ENCODE peak calls at places on chromosome 19, in five cellular contexts. X, G, H, I and A are unnamed samples.

GRCh38 chr19:296476-297225 is 5.4 kb upstream of the PLPP2 start:
- DNase-seq in X (no peak), G (no peak), H (no peak), I (no peak), A (no peak)

GRCh38 chr19:51131780-51132680 is 7.3 kb downstream of the SIGLEC9 start:
- DNase-seq in X (no peak), G (no peak), H (peak), I (peak), A (no peak)

GRCh38 chr19:44857837-44858236 is 11.7 kb downstream of the NECTIN2 start:
- DNase-seq in X (no peak), G (no peak), H (no peak), I (no peak), A (no peak)

GRCh38 chr19:45187421-45188100 is 9.0 kb downstream of the BLOC1S3 start:
- DNase-seq in X (peak), G (no peak), H (no peak), I (no peak), A (peak)

GRCh38 chr19:32404213-32404938 is 1.2 kb upstream of the DPY19L3 start:
- DNase-seq in X (no peak), G (no peak), H (no peak), I (no peak), A (no peak)

GRCh38 chr19:13888281-13888680 is 11.3 kb downstream of the NANOS3 start:
- DNase-seq in X (no peak), G (no peak), H (no peak), I (no peak), A (no peak)

GRCh38 chr19:42323852-42324654 is 1.4 kb upstream of the MEGF8 start:
- DNase-seq in X (no peak), G (no peak), H (no peak), I (no peak), A (no peak)

GRCh38 chr19:16285769-16286564 is 38.7 kb upstream of the KLF2 start:
- DNase-seq in X (no peak), G (no peak), H (no peak), I (no peak), A (no peak)

GRCh38 chr19:46453661-46454060 is 17.7 kb downstream of the PNMA8A start:
- DNase-seq in X (no peak), G (no peak), H (no peak), I (no peak), A (no peak)

GRCh38 chr19:10290439-10290875 is 705 bp downstream of the ICAM5 start:
- DNase-seq in X (no peak), G (no peak), H (no peak), I (no peak), A (no peak)

GRCh38 chr19:11092181-11092538 is 2.9 kb downstream of the LDLR start:
- DNase-seq in X (peak), G (no peak), H (no peak), I (no peak), A (no peak)

GRCh38 chr19:35048911-35049411 is 7.4 kb downstream of the HPN start:
- DNase-seq in X (no peak), G (no peak), H (no peak), I (peak), A (no peak)

GRCh38 chr19:45939792-45940514 is 25.4 kb upstream of the NANOS2 start:
- DNase-seq in X (no peak), G (no peak), H (no peak), I (no peak), A (no peak)

GRCh38 chr19:913080-913748 is at the start of gene R3HDM4:
- DNase-seq in X (peak), G (peak), H (peak), I (peak), A (peak)

DNA sequence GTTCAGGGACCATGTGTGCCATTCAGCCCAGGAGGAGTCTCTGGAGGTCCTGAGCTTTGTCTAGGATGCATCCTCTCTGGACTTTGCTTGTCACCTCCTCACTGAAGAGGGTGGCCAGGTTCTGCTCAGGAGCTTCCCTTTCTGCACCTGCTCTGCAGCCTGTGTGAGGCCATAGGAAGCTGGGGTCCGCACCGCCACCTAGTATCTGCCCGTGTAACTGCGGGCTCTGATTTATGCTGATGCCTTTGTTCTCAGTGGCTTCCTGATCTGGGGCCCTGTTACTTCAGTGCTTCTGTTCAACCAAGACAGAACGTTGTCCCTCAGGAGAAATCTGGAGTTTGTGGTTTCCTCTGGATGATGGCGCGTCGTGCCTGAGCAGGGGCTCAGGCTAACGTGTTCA is 15.5 kb downstream of the ZNF610 start:
- DNase-seq in X (no peak), G (peak), H (peak), I (no peak), A (no peak)
- TF ChIP-seq CTCF in X (no peak), G (peak), H (peak), I (no peak), A (peak)

DNA sequence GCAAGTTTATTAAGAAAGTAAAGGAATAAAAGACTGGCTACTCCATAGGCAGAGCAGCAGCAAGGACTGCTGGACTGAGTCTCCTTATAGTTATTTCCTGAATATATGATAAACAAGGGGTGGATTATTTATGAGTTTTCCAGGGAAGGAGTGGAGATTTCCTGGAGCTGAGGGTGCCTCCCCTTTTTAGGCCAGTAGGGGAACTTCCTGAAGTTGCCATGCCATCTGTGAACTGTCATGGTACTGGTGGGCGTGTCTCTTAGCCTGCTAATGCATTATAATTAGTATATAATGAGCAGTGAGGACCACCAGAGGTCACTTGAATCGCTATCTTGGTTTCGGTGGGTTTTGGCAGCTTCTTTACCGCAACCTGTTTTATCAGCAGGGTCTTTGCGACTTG is 13.5 kb downstream of the ZSCAN5A start:
- DNase-seq in X (no peak), G (no peak), H (no peak), I (no peak), A (no peak)
- TF ChIP-seq CTCF in X (no peak), G (peak), H (no peak), I (peak), A (no peak)

GRCh38 chr19:48899781-48900476 is at the start of gene NUCB1:
- DNase-seq in X (peak), G (peak), H (peak), I (peak), A (peak)
- TF ChIP-seq CTCF in X (no peak), G (no peak), H (no peak), I (peak), A (no peak)

GRCh38 chr19:36054119-36054732 is at the start of gene THAP8:
- DNase-seq in X (peak), G (peak), H (peak), I (peak), A (peak)
- TF ChIP-seq CTCF in X (peak), G (peak), H (peak), I (peak), A (peak)

GRCh38 chr19:2424686-2425621 is 2.4 kb downstream of the TIMM13 start:
- DNase-seq in X (no peak), G (peak), H (no peak), I (peak), A (peak)
- TF ChIP-seq CTCF in X (no peak), G (peak), H (no peak), I (peak), A (peak)

GRCh38 chr19:8585057-8585893 is 8.0 kb upstream of the MYO1F start:
- DNase-seq in X (no peak), G (no peak), H (no peak), I (no peak), A (no peak)
- TF ChIP-seq CTCF in X (no peak), G (no peak), H (peak), I (no peak), A (peak)

GRCh38 chr19:3774621-3775373 is 2.8 kb upstream of the RAX2 start:
- DNase-seq in X (no peak), G (no peak), H (peak), I (no peak), A (peak)
- TF ChIP-seq CTCF in X (no peak), G (no peak), H (no peak), I (no peak), A (no peak)

DNA sequence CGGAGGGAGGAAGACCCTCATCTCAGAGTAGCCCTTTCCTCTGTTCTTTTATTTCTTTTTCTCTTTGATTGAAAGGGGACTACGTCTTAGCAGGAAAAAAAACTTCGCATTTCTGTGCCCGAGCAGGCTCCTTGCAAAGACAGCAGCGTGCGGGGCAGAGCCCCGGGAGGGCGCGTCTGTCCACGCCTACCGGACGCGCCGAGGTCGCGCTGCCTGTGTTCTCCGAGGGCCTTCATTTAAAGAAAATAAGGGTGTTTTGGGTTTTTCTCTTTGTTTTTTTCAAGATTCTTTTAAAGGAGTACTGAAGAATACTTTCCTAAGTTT is 29.2 kb downstream of the CERS1 start:
- DNase-seq in X (no peak), G (no peak), H (no peak), I (no peak), A (no peak)
- TF ChIP-seq CTCF in X (peak), G (no peak), H (no peak), I (peak), A (no peak)